ENCODE peak calls at places on chromosomes 11 and 22, in eight cellular contexts. T, Q, E, K, H, G, F and O are unnamed samples.

GRCh38 chr11:11972148-11972547 is 36.3 kb downstream of the DKK3 start:
- DNase-seq in H (no peak), Q (no peak), T (no peak), F (no peak), E (no peak), G (no peak), K (no peak), O (no peak)

GRCh38 chr22:35619336-35620094 is 2.4 kb upstream of the MB start:
- DNase-seq in E (no peak), T (no peak), G (no peak), F (no peak), Q (no peak), H (no peak), K (no peak), O (no peak)

GRCh38 chr11:77361184-77361583 is 59.7 kb upstream of the GDPD4 start:
- DNase-seq in T (no peak), G (no peak), H (no peak), K (peak), E (no peak), F (no peak), Q (no peak), O (no peak)

GRCh38 chr11:104134760-104135159 is 29.2 kb downstream of the PDGFD start:
- DNase-seq in H (no peak), E (no peak), T (no peak), G (peak), F (no peak), Q (no peak), K (peak), O (no peak)

GRCh38 chr22:37276771-37277170 is 5.5 kb upstream of the CYTH4 start:
- DNase-seq in E (peak), T (no peak), Q (no peak), G (no peak), K (no peak), F (no peak), H (no peak), O (no peak)

GRCh38 chr11:117189191-117189940 is 9.8 kb upstream of the TAGLN start:
- DNase-seq in Q (no peak), F (no peak), G (no peak), E (peak), K (no peak), T (no peak), H (peak), O (no peak)

GRCh38 chr11:12707500-12707880 is 33.3 kb downstream of the TEAD1 start:
- DNase-seq in T (no peak), G (no peak), F (no peak), E (no peak), H (no peak), K (no peak), Q (no peak), O (no peak)

GRCh38 chr22:27086080-27086479 is 428.7 kb downstream of the MIAT start:
- DNase-seq in H (no peak), K (no peak), Q (no peak), E (no peak), F (no peak), G (no peak), T (no peak), O (no peak)

GRCh38 chr11:114399903-114400221 is 449 bp downstream of the C11orf71 start:
- DNase-seq in T (no peak), F (peak), G (no peak), Q (peak), H (peak), K (no peak), E (no peak), O (no peak)

GRCh38 chr11:92596596-92597317 is 372.1 kb downstream of the FAT3 start:
- DNase-seq in T (no peak), Q (no peak), K (no peak), H (no peak), G (no peak), E (no peak), F (no peak), O (no peak)

GRCh38 chr11:11451501-11452005 is 98.5 kb upstream of the CSNK2A3 start:
- DNase-seq in K (peak), G (peak), F (no peak), E (no peak), Q (no peak), H (peak), T (peak), O (no peak)

GRCh38 chr11:74662487-74663103 is 68.6 kb downstream of the CHRDL2 start:
- DNase-seq in T (no peak), Q (no peak), K (no peak), G (no peak), F (no peak), E (no peak), H (no peak), O (no peak)

GRCh38 chr11:14315130-14315529 is 43.9 kb downstream of the RRAS2 start:
- DNase-seq in F (no peak), T (no peak), K (no peak), H (no peak), E (no peak), G (no peak), Q (no peak), O (no peak)

GRCh38 chr11:120023120-120023519 is 114.8 kb downstream of the TRIM29 start:
- DNase-seq in H (no peak), F (no peak), K (no peak), T (no peak), E (no peak), Q (no peak), G (no peak), O (no peak)

GRCh38 chr11:134359646-134360045 is 27.9 kb downstream of the GLB1L2 start:
- DNase-seq in F (no peak), H (no peak), E (peak), Q (no peak), G (no peak), K (no peak), T (no peak), O (no peak)

GRCh38 chr22:39314251-39314971 is 5.0 kb downstream of the RPL3 start:
- DNase-seq in F (no peak), H (no peak), T (no peak), Q (no peak), K (no peak), G (no peak), E (no peak), O (peak)

GRCh38 chr11:13140873-13141655 is 131.9 kb downstream of the RASSF10 start:
- DNase-seq in K (no peak), F (peak), Q (peak), E (no peak), H (no peak), T (no peak), G (no peak), O (no peak)

GRCh38 chr11:72776844-72777754 is 16.7 kb downstream of the STARD10 start:
- DNase-seq in K (no peak), G (no peak), H (peak), Q (no peak), T (no peak), E (peak), F (no peak), O (no peak)

GRCh38 chr11:2563216-2564007 is 118.6 kb downstream of the KCNQ1 start:
- DNase-seq in H (no peak), F (no peak), E (peak), T (no peak), G (no peak), K (no peak), Q (no peak), O (no peak)

GRCh38 chr22:50544078-50544745 is 1.5 kb upstream of the KLHDC7B start:
- DNase-seq in T (no peak), F (peak), K (peak), G (no peak), E (peak), H (peak), Q (peak), O (peak)

GRCh38 chr22:30561402-30562154 is 12.9 kb downstream of the GAL3ST1 start:
- DNase-seq in H (no peak), F (no peak), T (no peak), K (no peak), G (no peak), Q (no peak), E (no peak), O (no peak)

DNA sequence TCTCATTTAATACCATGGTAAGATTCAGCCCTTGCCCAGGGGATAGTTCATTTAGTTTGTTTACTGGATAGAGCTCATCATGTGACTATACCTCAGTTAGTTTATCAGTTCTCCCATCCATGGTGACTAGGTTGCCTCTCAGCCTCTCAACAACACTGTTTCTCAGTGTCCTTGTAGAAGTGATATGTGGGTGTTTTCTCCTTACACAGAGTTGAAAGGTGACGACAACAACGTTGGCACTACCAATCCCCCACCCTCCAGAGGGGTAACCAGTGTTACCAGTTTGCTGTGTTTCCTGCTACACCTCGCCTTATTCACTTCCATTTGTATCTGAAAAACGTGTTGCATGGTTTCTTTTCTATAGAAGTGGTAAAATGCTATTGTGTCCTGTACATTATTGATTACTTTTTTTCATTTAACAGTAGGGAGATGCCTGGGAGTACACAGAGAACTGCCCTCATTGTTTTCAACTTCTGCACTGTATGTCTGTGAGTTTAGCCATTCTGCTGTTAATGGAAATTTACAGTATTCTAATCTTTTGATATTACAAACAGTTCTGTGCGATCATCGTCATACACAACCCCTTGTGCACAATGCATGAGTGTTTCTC is 11.6 kb downstream of the NEAT1 start:
- DNase-seq in F (no peak), G (no peak), H (no peak), T (no peak), Q (peak), K (peak), E (no peak), O (peak)
- TF ChIP-seq POLR2A in F (no peak), G (no peak), H (no peak), T (no peak), Q (peak), K (no peak), E (no peak), O (peak)

GRCh38 chr11:95068549-95068948 is 1.8 kb downstream of the SRSF8 start:
- DNase-seq in H (peak), K (peak), F (peak), G (no peak), E (peak), Q (peak), T (peak), O (peak)

GRCh38 chr11:95067828-95068244 is 1.1 kb downstream of the SRSF8 start:
- DNase-seq in T (no peak), H (peak), E (peak), G (no peak), F (no peak), Q (no peak), K (no peak), O (no peak)

GRCh38 chr11:95065336-95065735 is 1.4 kb upstream of the SRSF8 start:
- DNase-seq in F (no peak), Q (no peak), H (no peak), K (no peak), T (no peak), E (no peak), G (no peak), O (no peak)

GRCh38 chr11:95066721-95067041 is at the start of gene SRSF8:
- DNase-seq in Q (no peak), G (no peak), K (no peak), E (no peak), H (no peak), T (peak), F (no peak), O (no peak)

DNA sequence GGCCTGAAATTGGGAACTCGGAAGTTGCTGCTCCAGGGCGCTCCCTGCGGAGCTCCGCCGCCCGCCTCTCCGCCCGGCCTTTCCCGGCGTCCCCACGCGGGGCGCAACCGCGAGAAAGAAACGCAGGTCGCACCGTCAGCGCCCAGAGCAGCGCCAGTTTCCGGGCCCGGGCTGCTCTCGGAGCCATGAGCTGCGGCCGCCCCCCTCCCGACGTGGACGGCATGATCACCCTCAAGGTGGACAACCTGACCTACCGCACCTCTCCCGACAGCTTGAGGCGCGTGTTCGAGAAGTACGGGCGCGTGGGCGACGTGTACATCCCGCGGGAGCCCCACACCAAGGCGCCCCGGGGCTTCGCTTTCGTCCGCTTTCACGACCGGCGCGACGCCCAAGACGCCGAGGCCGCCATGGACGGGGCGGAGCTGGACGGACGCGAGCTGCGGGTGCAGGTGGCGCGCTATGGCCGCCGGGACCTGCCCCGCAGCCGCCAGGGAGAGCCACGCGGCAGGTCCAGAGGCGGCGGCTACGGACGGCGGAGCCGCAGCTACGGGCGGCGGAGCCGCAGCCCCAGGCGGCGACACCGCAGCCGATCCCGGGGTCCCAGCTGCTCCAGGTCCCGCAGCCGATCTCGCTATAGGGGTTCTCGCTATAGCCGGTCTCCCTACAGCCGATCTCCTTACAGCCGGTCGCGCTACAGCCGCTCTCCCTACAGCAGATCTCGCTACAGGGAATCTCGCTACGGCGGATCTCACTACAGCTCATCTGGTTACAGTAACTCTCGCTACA is 516 bp downstream of the SRSF8 start:
- DNase-seq in T (no peak), H (peak), Q (peak), K (peak), G (no peak), F (peak), E (peak), O (peak)
- TF ChIP-seq POLR2A in T (peak), H (peak), Q (peak), K (peak), G (no peak), F (peak), E (no peak), O (peak)

GRCh38 chr22:41178425-41178975 is 26.6 kb upstream of the L3MBTL2 start:
- DNase-seq in E (no peak), F (peak), Q (no peak), H (peak), G (no peak), K (no peak), T (no peak), O (no peak)

GRCh38 chr22:41180926-41181325 is 24.2 kb upstream of the L3MBTL2 start:
- DNase-seq in Q (no peak), F (no peak), G (no peak), E (no peak), K (no peak), H (no peak), T (no peak), O (no peak)

GRCh38 chr22:41184679-41185078 is 20.4 kb upstream of the L3MBTL2 start:
- DNase-seq in K (no peak), T (no peak), G (no peak), E (no peak), H (no peak), Q (no peak), F (no peak), O (no peak)

GRCh38 chr22:41177626-41178424 is 27.3 kb upstream of the L3MBTL2 start:
- DNase-seq in K (no peak), T (no peak), Q (no peak), E (no peak), G (no peak), H (no peak), F (peak), O (no peak)

DNA sequence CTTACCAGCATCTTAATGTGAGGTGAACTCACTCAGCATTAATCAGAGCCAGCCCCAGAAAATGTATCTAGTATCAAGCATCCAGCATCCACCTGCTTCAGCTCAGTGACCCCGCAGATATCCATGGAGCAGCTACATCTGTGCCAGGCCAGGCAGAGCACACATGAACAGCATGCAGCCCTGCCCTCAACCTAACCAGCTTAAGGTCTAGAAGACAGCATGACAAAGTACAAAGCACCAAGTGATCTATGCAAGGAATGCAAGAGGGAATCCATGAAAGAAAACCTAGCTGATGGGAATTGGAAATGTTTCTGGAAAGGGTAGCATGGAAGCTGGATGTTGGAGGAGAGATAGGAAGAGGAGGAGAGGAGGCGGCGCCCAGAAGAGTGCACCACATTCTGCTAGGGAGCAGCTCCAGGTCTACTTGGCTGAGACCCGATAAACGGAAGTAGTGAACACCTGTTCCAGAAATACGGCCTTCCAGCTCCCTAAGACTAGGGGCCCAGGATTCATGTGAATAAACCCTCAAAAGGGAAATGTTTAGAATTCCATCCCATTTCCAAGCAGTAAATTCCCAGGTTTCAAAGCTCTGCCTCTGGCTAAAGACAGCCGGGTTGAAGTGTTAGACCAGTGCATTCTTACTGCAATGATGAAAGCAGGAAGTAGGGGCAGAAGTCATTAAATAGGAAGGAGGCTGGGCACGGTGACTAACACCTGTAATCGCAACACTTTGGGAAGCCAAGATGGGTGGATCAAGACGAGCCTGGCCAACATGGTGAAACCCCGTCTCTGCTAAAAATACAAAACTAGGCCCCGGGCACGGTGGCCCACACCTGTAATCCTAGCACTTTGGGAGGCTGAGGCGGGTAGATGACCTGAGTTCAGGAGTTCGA is 23.5 kb upstream of the L3MBTL2 start:
- DNase-seq in G (no peak), F (no peak), K (no peak), T (no peak), H (no peak), E (no peak), Q (no peak), O (no peak)
- TF ChIP-seq POLR2A in G (no peak), F (no peak), K (no peak), T (no peak), H (no peak), E (no peak), Q (no peak), O (no peak)

GRCh38 chr11:9367551-9367950 is 16.9 kb upstream of the IPO7 start:
- DNase-seq in G (no peak), T (no peak), Q (no peak), K (no peak), E (no peak), H (no peak), F (no peak), O (peak)

GRCh38 chr11:9362393-9362863 is 22.0 kb upstream of the IPO7 start:
- DNase-seq in E (no peak), Q (no peak), T (no peak), G (no peak), H (no peak), K (no peak), F (no peak), O (peak)

DNA sequence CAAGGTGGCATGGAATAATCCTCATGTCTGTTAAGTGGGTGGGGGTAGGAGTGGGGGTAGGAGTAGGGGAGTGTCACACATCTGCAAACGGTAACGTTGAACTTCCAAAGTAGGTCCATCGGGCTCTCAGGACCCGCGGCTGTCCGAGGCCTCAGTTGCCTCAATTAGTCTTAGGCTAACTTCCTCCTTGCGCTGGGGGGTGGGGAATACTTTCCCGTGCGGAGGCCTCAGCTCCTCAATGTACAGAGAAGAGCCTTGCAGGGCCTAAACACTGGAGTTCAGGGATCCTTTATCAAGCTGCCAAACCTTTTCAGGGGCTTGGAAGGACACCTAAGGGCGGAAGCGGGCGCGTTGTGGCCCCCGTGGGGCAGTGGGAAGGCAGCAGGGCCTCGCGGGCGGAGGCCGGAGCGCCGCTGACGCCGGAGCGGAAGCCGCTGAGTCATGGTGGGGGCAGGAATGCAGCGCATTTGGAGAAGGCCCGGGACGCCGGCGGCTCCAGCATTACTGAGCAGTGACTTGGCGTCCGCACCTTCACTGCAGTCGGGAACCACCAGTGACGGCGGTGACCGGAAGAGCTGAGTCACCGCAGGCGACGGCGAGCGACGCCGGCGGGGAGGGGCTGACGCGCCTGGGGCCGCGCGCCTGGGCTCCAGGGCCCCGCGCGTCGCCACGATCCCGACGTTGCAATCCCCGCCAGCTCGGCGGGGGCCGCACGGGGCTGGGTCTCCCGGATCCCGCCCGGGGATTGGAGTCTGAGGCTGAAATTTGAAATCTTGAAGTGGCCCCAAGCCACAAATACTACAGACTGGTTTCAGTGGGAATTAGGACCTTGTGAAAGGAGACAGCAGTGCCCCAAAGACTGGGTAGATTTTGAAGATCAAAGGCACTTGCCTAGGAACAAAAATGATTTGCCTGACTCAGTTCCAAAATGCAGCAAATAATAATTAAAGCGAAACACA is 20.2 kb upstream of the IPO7 start:
- DNase-seq in T (peak), E (peak), F (peak), H (peak), Q (peak), G (peak), K (peak), O (peak)
- TF ChIP-seq POLR2A in T (peak), E (peak), F (no peak), H (peak), Q (peak), G (no peak), K (peak), O (peak)